ENCODE peak calls at places on chromosomes 3 and 15, in six cellular contexts. Z is kidney glomerular epithelial cell; G is pons; K is NCI-H2081; D is effector CD4-positive, alpha-beta T cell; O is NCI-H2171 treated with DMSO at 0.1 percent for 48 hours. B is an unnamed sample.
A peak's percentile ranks its signal among the peaks of the same experiment; 100 is the strongest.

GRCh38 chr3:31893174-31893573 is 87.9 kb downstream of the OSBPL10 start:
- DNase-seq in Z (peak; percentile 60), G (no peak), K (no peak), D (no peak), O (no peak), B (no peak)

GRCh38 chr3:51535146-51536019 is 3.1 kb upstream of the RAD54L2 start:
- DNase-seq in Z (no peak), G (no peak), K (no peak), D (no peak), O (no peak), B (no peak)

GRCh38 chr3:9339750-9340449 is 23.0 kb upstream of the THUMPD3 start:
- DNase-seq in Z (no peak), G (no peak), K (no peak), D (no peak), O (no peak), B (no peak)

GRCh38 chr3:58111513-58112184 is 99.1 kb downstream of the DNASE1L3 start:
- DNase-seq in Z (no peak), G (no peak), K (no peak), D (no peak), O (no peak), B (no peak)

GRCh38 chr15:60345616-60346015 is 52.2 kb downstream of the ANXA2 start:
- DNase-seq in Z (no peak), G (no peak), K (no peak), D (no peak), O (no peak), B (no peak)

GRCh38 chr3:195117978-195118581 is 152.9 kb downstream of the XXYLT1 start:
- DNase-seq in Z (no peak), G (no peak), K (no peak), D (no peak), O (no peak), B (no peak)

GRCh38 chr15:74791667-74792066 is 9.8 kb downstream of the CSK start:
- DNase-seq in Z (no peak), G (no peak), K (no peak), D (no peak), O (no peak), B (no peak)

GRCh38 chr3:66693461-66693912 is 192.7 kb upstream of the LRIG1 start:
- DNase-seq in Z (no peak), G (peak; percentile 85), K (no peak), D (no peak), O (peak; percentile 67), B (peak; percentile 32)

GRCh38 chr3:129034650-129035049 is 25.9 kb upstream of the GP9 start:
- DNase-seq in Z (no peak), G (no peak), K (no peak), D (no peak), O (no peak), B (no peak)

GRCh38 chr3:150599611-150600297 is 3.4 kb upstream of the SELENOT start:
- DNase-seq in Z (no peak), G (no peak), K (no peak), D (no peak), O (no peak), B (no peak)

GRCh38 chr3:138946554-138947302 is at the start of the genes FOXL2 and FOXL2NB:
- DNase-seq in Z (no peak), G (no peak), K (no peak), D (no peak), O (peak; percentile 17), B (no peak)

GRCh38 chr3:43907508-43907858 is 216.7 kb downstream of the ABHD5 start:
- DNase-seq in Z (no peak), G (no peak), K (no peak), D (no peak), O (no peak), B (no peak)

GRCh38 chr3:138434875-138435772 is 708 bp downstream of the ESYT3 start:
- DNase-seq in Z (no peak), G (no peak), K (peak; percentile 31), D (no peak), O (peak; percentile 55), B (no peak)

GRCh38 chr3:37862219-37862711 is 585 bp downstream of the CTDSPL start:
- DNase-seq in Z (no peak), G (no peak), K (no peak), D (no peak), O (peak; percentile 4), B (no peak)

GRCh38 chr3:193879099-193879863 is 256.7 kb upstream of the HES1 start:
- DNase-seq in Z (no peak), G (no peak), K (no peak), D (no peak), O (no peak), B (no peak)

GRCh38 chr15:41914406-41914805 is 20.6 kb upstream of the SPTBN5 start:
- DNase-seq in Z (no peak), G (peak; percentile 70), K (no peak), D (no peak), O (no peak), B (no peak)

GRCh38 chr3:166127969-166128368 is 290.7 kb upstream of the BCHE start:
- DNase-seq in Z (no peak), G (no peak), K (no peak), D (no peak), O (no peak), B (no peak)

GRCh38 chr3:9914011-9914410 is 2.9 kb upstream of the IL17RC start:
- DNase-seq in Z (no peak), G (no peak), K (no peak), D (no peak), O (no peak), B (no peak)

GRCh38 chr3:82462977-82463376 is 701.5 kb upstream of the GBE1 start:
- DNase-seq in Z (no peak), G (no peak), K (no peak), D (no peak), O (peak; percentile 55), B (no peak)

GRCh38 chr15:40891810-40892448 is 2.3 kb upstream of the VPS18 start:
- DNase-seq in Z (peak; percentile 63), G (peak; percentile 61), K (peak; percentile 75), D (no peak), O (no peak), B (peak; percentile 53)

GRCh38 chr15:83114856-83115255 is 7.4 kb downstream of the TM6SF1 start:
- DNase-seq in Z (no peak), G (no peak), K (no peak), D (no peak), O (no peak), B (no peak)

GRCh38 chr3:55746808-55747413 is 259.8 kb upstream of the WNT5A start:
- DNase-seq in Z (peak; percentile 5), G (peak; percentile 8), K (no peak), D (no peak), O (peak; percentile 9), B (no peak)

GRCh38 chr3:73622135-73622534 is 2.6 kb downstream of the PDZRN3 start:
- DNase-seq in Z (no peak), G (no peak), K (peak; percentile 31), D (no peak), O (peak; percentile 73), B (peak; percentile 87)

GRCh38 chr3:14598143-14598569 is 53.4 kb upstream of the CCDC174 start:
- DNase-seq in Z (peak; percentile 11), G (no peak), K (peak; percentile 40), D (peak; percentile 13), O (peak; percentile 2), B (no peak)

GRCh38 chr3:16770021-16770420 is 114.7 kb upstream of the PLCL2 start:
- DNase-seq in Z (no peak), G (no peak), K (no peak), D (no peak), O (no peak), B (no peak)

GRCh38 chr3:39423571-39423970 is 17.1 kb downstream of the RPSA start:
- DNase-seq in Z (no peak), G (no peak), K (no peak), D (no peak), O (no peak), B (no peak)

GRCh38 chr3:127426444-127427168 is 138.8 kb upstream of the PRR20G start:
- DNase-seq in Z (no peak), G (peak; percentile 25), K (no peak), D (no peak), O (no peak), B (no peak)

GRCh38 chr3:61172684-61173083 is 78.6 kb downstream of the FHIT start:
- DNase-seq in Z (no peak), G (no peak), K (no peak), D (no peak), O (no peak), B (no peak)

GRCh38 chr3:158809642-158810041 is 7.8 kb downstream of the MFSD1 start:
- DNase-seq in Z (no peak), G (peak; percentile 57), K (no peak), D (no peak), O (no peak), B (no peak)

GRCh38 chr3:74739242-74739641 is 124.8 kb upstream of the CNTN3 start:
- DNase-seq in Z (no peak), G (no peak), K (no peak), D (no peak), O (no peak), B (no peak)

GRCh38 chr15:100863406-100864198 is 16.0 kb upstream of the ALDH1A3 start:
- DNase-seq in Z (no peak), G (peak; percentile 88), K (no peak), D (no peak), O (no peak), B (no peak)

GRCh38 chr3:52069135-52069534 is 12.8 kb upstream of the DUSP7 start:
- DNase-seq in Z (no peak), G (no peak), K (no peak), D (no peak), O (no peak), B (no peak)

B was measured in SHP77.